ENCODE peak calls at places on chromosomes 2 and 18, in five cellular contexts. G is ascending aorta, M is left ventricle myocardium inferior, J is PC-3, E is breast epithelium. B is an unnamed sample.

GRCh38 chr2:223855426-223855825 is 18.0 kb upstream of the AP1S3 start:
- DNase-seq in G (no peak), M (no peak), J (peak), E (no peak), B (no peak)

GRCh38 chr18:26864658-26865057 is 849 bp downstream of the AQP4 start:
- DNase-seq in G (no peak), M (no peak), J (no peak), E (no peak), B (peak)

GRCh38 chr18:80232710-80233109 is 14.6 kb downstream of the PARD6G start:
- DNase-seq in G (no peak), M (no peak), J (no peak), E (no peak), B (no peak)

GRCh38 chr18:59570101-59570875 is 126.9 kb downstream of the CCBE1 start:
- DNase-seq in G (no peak), M (no peak), J (no peak), E (no peak), B (no peak)

GRCh38 chr2:128258218-128258617 is 60.5 kb downstream of the HS6ST1 start:
- DNase-seq in G (no peak), M (no peak), J (no peak), E (no peak), B (no peak)

GRCh38 chr2:197246405-197246804 is 64.2 kb downstream of the ANKRD44 start:
- DNase-seq in G (no peak), M (no peak), J (no peak), E (no peak), B (no peak)

GRCh38 chr2:58466803-58467202 is 225.7 kb upstream of the FANCL start:
- DNase-seq in G (no peak), M (no peak), J (no peak), E (no peak), B (no peak)

GRCh38 chr18:63465059-63465458 is 11.7 kb upstream of the SERPINB5 start:
- DNase-seq in G (no peak), M (no peak), J (no peak), E (no peak), B (no peak)

GRCh38 chr2:43611987-43612894 is 16.4 kb upstream of the THADA start:
- DNase-seq in G (peak), M (peak), J (peak), E (peak), B (peak)

GRCh38 chr2:43637030-43637803 is at the start of gene PLEKHH2:
- DNase-seq in G (peak), M (peak), J (peak), E (peak), B (peak)

GRCh38 chr2:162318280-162319222 is at the start of gene IFIH1:
- DNase-seq in G (peak), M (peak), J (peak), E (peak), B (peak)

GRCh38 chr2:125471963-125472362 is 1184.0 kb upstream of the GYPC start:
- DNase-seq in G (no peak), M (no peak), J (peak), E (no peak), B (no peak)

GRCh38 chr2:229270551-229271410 is at the start of gene PID1:
- DNase-seq in G (peak), M (peak), J (peak), E (no peak), B (no peak)
- TF ChIP-seq CTCF in G (no peak), M (no peak), J (no peak), E (no peak), B (no peak)

DNA sequence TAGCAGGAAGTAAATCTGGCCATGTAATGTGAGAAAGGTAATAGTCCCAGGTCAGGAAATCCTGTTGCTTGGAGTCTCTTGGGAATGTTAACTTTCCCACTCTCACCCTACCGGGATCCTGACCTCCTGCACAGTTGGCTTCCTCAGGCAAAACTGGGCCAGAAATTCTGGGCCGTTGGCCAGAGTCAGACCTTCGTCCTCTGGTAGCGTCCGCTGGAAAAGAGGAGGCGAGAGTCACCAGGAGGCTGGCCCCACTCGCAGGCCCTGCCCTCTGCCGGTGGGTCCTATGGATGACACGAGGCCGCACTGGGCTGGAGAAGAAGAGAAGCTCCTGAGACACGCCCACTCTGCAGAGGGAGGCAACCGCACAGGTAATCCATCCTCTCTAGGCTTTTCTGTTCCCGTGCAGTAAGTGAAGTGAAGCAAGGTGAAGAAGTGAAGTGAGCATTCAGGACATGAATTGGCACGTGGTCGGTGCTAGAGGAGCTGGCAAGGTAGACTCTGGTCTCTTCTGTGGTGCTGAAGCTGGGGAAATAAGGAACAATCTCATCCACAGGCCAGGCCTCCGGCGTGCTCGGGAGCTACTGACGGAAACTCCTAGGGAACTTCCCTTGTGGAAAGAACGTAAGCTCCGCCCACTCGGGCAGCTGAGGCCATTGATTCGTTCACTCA is 182.7 kb upstream of the GLI2 start:
- DNase-seq in G (peak), M (peak), J (peak), E (peak), B (peak)
- H3K4me3 ChIP-seq in G (no peak), M (no peak), J (peak), E (peak), B (no peak)

GRCh38 chr2:10514743-10515142 is 66.6 kb upstream of the ODC1 start:
- DNase-seq in G (peak), M (no peak), J (peak), E (no peak), B (no peak)

GRCh38 chr2:10514287-10514686 is 66.2 kb upstream of the ODC1 start:
- DNase-seq in G (peak), M (no peak), J (no peak), E (no peak), B (no peak)

GRCh38 chr2:10515887-10516286 is 67.8 kb upstream of the ODC1 start:
- DNase-seq in G (no peak), M (no peak), J (no peak), E (no peak), B (no peak)

GRCh38 chr2:10517351-10518043 is 69.4 kb upstream of the ODC1 start:
- DNase-seq in G (peak), M (no peak), J (no peak), E (no peak), B (no peak)

DNA sequence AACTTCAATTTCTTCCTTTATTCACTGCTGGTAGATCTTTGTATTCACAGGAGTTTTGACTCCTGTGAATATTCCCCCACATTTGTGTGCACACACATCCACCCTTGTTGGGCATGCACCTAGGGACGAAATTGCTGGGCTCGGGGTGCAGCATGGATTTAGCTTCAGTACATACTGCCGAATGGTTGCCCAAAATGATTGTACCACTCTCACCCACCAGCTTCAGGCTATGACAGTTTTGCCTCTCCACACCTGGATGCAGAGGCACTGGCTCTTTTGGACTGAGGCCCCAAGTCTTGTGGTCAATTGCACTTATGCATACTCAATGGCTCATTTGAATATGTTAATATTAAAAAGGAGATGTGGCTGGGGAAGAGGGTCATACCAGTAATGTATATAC is 65.1 kb upstream of the ODC1 start:
- DNase-seq in G (no peak), M (no peak), J (no peak), E (no peak), B (no peak)
- H3K27ac ChIP-seq in G (no peak), M (no peak), J (no peak), E (no peak), B (no peak)

GRCh38 chr2:70248810-70249438 is 496 bp upstream of the TIA1 start:
- DNase-seq in G (peak), M (peak), J (peak), E (peak), B (peak)
- TF ChIP-seq CTCF in G (no peak), M (no peak), J (no peak), E (no peak), B (no peak)